ENCODE peak calls at places on chromosomes 4 and X, in eight cellular contexts. H is ovary, X is aorta, B is astrocyte, S is psoas muscle, C is Panc1, E is small intestine, Q is BE2C. Y is an unnamed sample.
A peak's percentile ranks its signal among the peaks of the same experiment; 100 is the strongest.

GRCh38 chr4:108426493-108426892 is 193.9 kb upstream of the RPL34 start:
- DNase-seq in H (no peak), X (no peak), B (peak; percentile 79), S (no peak), C (no peak), E (no peak), Q (no peak), Y (no peak)

GRCh38 chr4:100257567-100257966 is 67.3 kb upstream of the DDIT4L start:
- DNase-seq in H (no peak), X (no peak), B (no peak), S (no peak), C (no peak), E (no peak), Q (no peak), Y (no peak)

GRCh38 chrX:151167791-151168345 is 8.5 kb upstream of the GPR50 start:
- DNase-seq in H (no peak), X (no peak), B (no peak), S (no peak), C (no peak), E (no peak), Q (no peak), Y (no peak)

GRCh38 chrX:150546711-150547153 is 21.7 kb upstream of the MTM1 start:
- DNase-seq in H (peak; percentile 47), X (no peak), B (no peak), S (no peak), C (no peak), E (no peak), Q (no peak), Y (no peak)

GRCh38 chrX:39065051-39065871 is 264.0 kb downstream of the MID1IP1 start:
- DNase-seq in H (peak; percentile 26), X (no peak), B (no peak), S (no peak), C (no peak), E (no peak), Q (no peak), Y (no peak)

GRCh38 chr4:71266090-71266794 is 72.6 kb upstream of the SLC4A4 start:
- DNase-seq in H (no peak), X (no peak), B (peak; percentile 91), S (no peak), C (no peak), E (no peak), Q (no peak), Y (no peak)

GRCh38 chr4:53734584-53735363 is 143.5 kb upstream of the LNX1 start:
- DNase-seq in H (no peak), X (no peak), B (peak; percentile 81), S (no peak), C (no peak), E (no peak), Q (no peak), Y (no peak)

GRCh38 chrX:68927178-68927577 is 98.4 kb downstream of the EFNB1 start:
- DNase-seq in H (no peak), X (no peak), B (no peak), S (no peak), C (no peak), E (no peak), Q (no peak), Y (no peak)

GRCh38 chr4:139175647-139176298 is 1.2 kb downstream of the ELF2 start:
- DNase-seq in H (no peak), X (no peak), B (no peak), S (no peak), C (no peak), E (no peak), Q (peak; percentile 55), Y (no peak)

GRCh38 chr4:113553082-113553481 is 208.5 kb downstream of the CAMK2D start:
- DNase-seq in H (no peak), X (no peak), B (no peak), S (no peak), C (no peak), E (no peak), Q (no peak), Y (no peak)

GRCh38 chr4:147822128-147822527 is 90.2 kb downstream of the ARHGAP10 start:
- DNase-seq in H (peak; percentile 85), X (peak; percentile 77), B (peak; percentile 65), S (peak; percentile 91), C (no peak), E (peak; percentile 78), Q (peak; percentile 26), Y (peak; percentile 87)

GRCh38 chrX:46637937-46638336 is 64.4 kb downstream of the CHST7 start:
- DNase-seq in H (no peak), X (no peak), B (peak; percentile 33), S (no peak), C (no peak), E (no peak), Q (no peak), Y (no peak)

GRCh38 chr4:1898007-1898406 is 26.8 kb downstream of the NSD2 start:
- DNase-seq in H (no peak), X (no peak), B (no peak), S (no peak), C (no peak), E (no peak), Q (no peak), Y (no peak)
- H3K36me3 ChIP-seq in H (no peaks in the 10 kb centered on the region), X (no peaks in the 10 kb centered on the region), B (peaks cover 12% of the 10 kb centered on the region), S (no peaks in the 10 kb centered on the region), C (no peaks in the 10 kb centered on the region), E (no peaks in the 10 kb centered on the region), Q (peaks cover 32% of the 10 kb centered on the region), Y (no peaks in the 10 kb centered on the region)

GRCh38 chr4:82614868-82615449 is 53.2 kb upstream of the TMEM150C start:
- DNase-seq in H (no peak), X (no peak), B (no peak), S (no peak), C (no peak), E (no peak), Q (no peak), Y (no peak)
- H3K4me1 ChIP-seq in H (no peaks in the 10 kb centered on the region), X (no peaks in the 10 kb centered on the region), B (no peaks in the 10 kb centered on the region), S (no peaks in the 10 kb centered on the region), C (no peaks in the 10 kb centered on the region), E (peaks cover 2% of the 10 kb centered on the region), Q (peaks cover 22% of the 10 kb centered on the region), Y (no peaks in the 10 kb centered on the region)

DNA sequence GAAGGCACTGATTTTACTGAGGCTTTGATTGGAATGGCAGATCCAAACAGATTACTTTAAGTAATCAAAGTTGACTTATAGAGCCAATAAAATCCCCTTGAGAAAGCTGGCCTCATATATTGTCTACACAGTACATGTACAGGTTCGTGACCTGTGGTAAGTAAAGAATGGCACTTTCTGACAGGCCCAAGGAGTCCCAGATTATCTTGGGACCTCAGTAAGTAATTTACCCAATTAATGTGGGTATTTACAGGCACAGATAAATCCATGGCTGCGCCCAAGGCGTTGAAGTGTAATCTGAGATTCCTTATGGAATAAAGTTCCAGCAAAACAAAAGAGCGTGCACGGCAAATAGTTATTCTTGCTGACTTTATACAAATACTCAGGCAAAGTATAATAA is 62.4 kb downstream of the PAGE2 start:
- DNase-seq in H (no peak), X (no peak), B (no peak), S (no peak), C (no peak), E (no peak), Q (no peak), Y (no peak)
- H3K27me3 ChIP-seq in H (no peaks in the 10 kb centered on the region), X (no peaks in the 10 kb centered on the region), B (no peaks in the 10 kb centered on the region), S (no peaks in the 10 kb centered on the region), C (no peaks in the 10 kb centered on the region), E (no peaks in the 10 kb centered on the region), Q (no peaks in the 10 kb centered on the region), Y (no peaks in the 10 kb centered on the region)

DNA sequence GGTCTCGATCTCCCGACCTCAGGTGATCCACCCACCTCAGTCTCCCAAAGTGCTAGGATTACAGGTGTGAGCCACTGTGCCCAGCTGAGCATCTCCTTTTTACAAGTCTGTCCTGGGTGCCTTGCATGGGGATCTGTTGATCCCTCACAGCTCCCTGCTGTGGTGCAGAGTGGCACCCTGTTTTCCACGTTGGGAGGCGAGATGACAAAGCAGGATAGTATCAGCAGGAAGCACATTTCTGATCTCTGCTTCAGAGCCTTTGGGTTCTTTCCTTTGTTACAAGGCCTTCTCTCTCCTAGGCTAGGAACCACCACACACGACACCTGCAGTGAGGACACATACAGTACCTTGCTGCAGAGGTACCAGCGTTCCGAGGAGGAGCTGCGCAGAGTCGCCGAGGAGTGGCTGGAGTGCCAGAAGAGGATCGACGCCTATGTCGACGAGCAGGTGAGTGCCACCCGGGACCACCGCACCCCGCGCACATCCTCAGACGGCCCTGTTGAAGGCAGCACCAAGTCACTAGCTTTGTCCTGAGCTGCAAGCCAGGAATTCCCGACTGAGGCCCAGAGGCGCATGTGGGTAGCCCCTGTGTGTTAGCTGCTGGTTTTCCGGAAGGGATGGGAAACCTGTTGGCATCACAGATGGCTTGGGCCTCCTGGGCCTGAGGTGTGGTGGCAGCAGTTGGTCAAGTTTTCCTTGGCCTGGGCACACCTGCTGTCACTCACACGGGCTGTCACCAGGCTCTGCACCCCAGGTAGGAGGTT is 109.6 kb downstream of the TNIP2 start:
- DNase-seq in H (peak; percentile 9), X (no peak), B (no peak), S (no peak), C (no peak), E (no peak), Q (no peak), Y (no peak)
- H3K36me3 ChIP-seq in H (no peaks in the 10 kb centered on the region), X (peaks cover 9% of the 10 kb centered on the region), B (peaks cover 15% of the 10 kb centered on the region), S (peaks cover 4% of the 10 kb centered on the region), C (peaks cover 2% of the 10 kb centered on the region), E (peaks cover 12% of the 10 kb centered on the region), Q (peaks cover 67% of the 10 kb centered on the region), Y (peaks cover 87% of the 10 kb centered on the region)

GRCh38 chr4:184450743-184451142 is 23.6 kb downstream of the IRF2 start:
- DNase-seq in H (no peak), X (no peak), B (no peak), S (no peak), C (no peak), E (no peak), Q (no peak), Y (no peak)

GRCh38 chr4:184447664-184448063 is 26.7 kb downstream of the IRF2 start:
- DNase-seq in H (no peak), X (no peak), B (no peak), S (no peak), C (no peak), E (no peak), Q (no peak), Y (no peak)

GRCh38 chr4:184450045-184450444 is 24.3 kb downstream of the IRF2 start:
- DNase-seq in H (no peak), X (no peak), B (peak; percentile 71), S (no peak), C (no peak), E (no peak), Q (no peak), Y (no peak)

GRCh38 chr4:184446132-184446531 is 28.2 kb downstream of the IRF2 start:
- DNase-seq in H (no peak), X (no peak), B (no peak), S (no peak), C (no peak), E (no peak), Q (no peak), Y (no peak)

DNA sequence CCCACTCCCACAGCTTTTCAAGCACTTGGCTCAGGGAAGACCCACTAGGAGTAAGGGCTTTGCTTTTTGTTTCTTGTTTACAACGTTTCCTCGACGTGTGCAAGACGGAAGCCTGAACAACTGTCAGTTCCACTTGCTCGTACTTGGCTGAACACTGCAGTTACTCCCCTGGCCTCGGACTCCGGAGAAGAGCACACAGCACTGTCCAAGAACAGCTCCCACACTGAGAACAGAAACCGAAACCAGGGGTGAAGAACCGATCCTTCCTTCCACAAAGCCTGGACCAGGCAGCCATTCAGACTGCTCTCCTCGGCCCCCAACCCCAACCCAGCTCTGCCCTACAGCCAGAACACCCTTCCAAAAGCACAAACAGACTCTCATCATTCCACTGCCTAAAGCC is 25.5 kb downstream of the IRF2 start:
- DNase-seq in H (peak; percentile 65), X (peak; percentile 58), B (peak; percentile 41), S (peak; percentile 65), C (no peak), E (peak; percentile 89), Q (no peak), Y (no peak)
- H3K4me1 ChIP-seq in H (peaks cover 24% of the 10 kb centered on the region), X (no peaks in the 10 kb centered on the region), B (peaks cover 24% of the 10 kb centered on the region), S (peaks cover 93% of the 10 kb centered on the region), C (peaks cover 28% of the 10 kb centered on the region), E (peaks cover 6% of the 10 kb centered on the region), Q (peaks cover 9% of the 10 kb centered on the region), Y (peaks cover 100% of the 10 kb centered on the region)